ENCODE peak calls at places on chromosomes 11 and 22, in four cellular contexts. W, J, C and A are unnamed samples.

GRCh38 chr11:77347962-77348361 is 46.5 kb upstream of the GDPD4 start:
- DNase-seq in W (no peak), J (no peak), C (no peak), A (no peak)

GRCh38 chr11:128182844-128183243 is 404.5 kb downstream of the ETS1 start:
- DNase-seq in W (no peak), J (no peak), C (no peak), A (no peak)

GRCh38 chr11:17548444-17548843 is 1.4 kb downstream of the OTOG start:
- DNase-seq in W (no peak), J (peak; percentile 11), C (no peak), A (no peak)

GRCh38 chr22:27949421-27949820 is 30.4 kb upstream of the PITPNB start:
- DNase-seq in W (no peak), J (no peak), C (no peak), A (no peak)

GRCh38 chr11:120017582-120017981 is 120.3 kb downstream of the TRIM29 start:
- DNase-seq in W (no peak), J (no peak), C (no peak), A (no peak)

GRCh38 chr22:39472570-39473556 is 16.1 kb downstream of the MGAT3 start:
- DNase-seq in W (no peak), J (no peak), C (no peak), A (no peak)

GRCh38 chr22:33884829-33885228 is 35.4 kb downstream of the LARGE1 start:
- DNase-seq in W (no peak), J (no peak), C (no peak), A (no peak)

GRCh38 chr11:325796-326591 is 5.3 kb upstream of the IFITM3 start:
- DNase-seq in W (no peak), J (no peak), C (peak; percentile 65), A (no peak)

GRCh38 chr22:20115691-20116375 is at the start of gene RANBP1:
- DNase-seq in W (no peak), J (no peak), C (no peak), A (no peak)

GRCh38 chr11:94513091-94513490 is 830 bp downstream of the C11orf97 start:
- DNase-seq in W (no peak), J (peak; percentile 13), C (no peak), A (no peak)

GRCh38 chr11:69692422-69692821 is 11.4 kb downstream of the FGF19 start:
- DNase-seq in W (no peak), J (no peak), C (no peak), A (no peak)

GRCh38 chr22:17753401-17753989 is 20.8 kb downstream of the BID start:
- DNase-seq in W (no peak), J (peak; percentile 45), C (no peak), A (no peak)

GRCh38 chr11:70024036-70024772 is 53.9 kb upstream of the ANO1 start:
- DNase-seq in W (no peak), J (no peak), C (no peak), A (no peak)

GRCh38 chr11:26227311-26227710 is 104.6 kb upstream of the ANO3 start:
- DNase-seq in W (peak; percentile 92), J (peak; percentile 91), C (no peak), A (no peak)

GRCh38 chr22:36352775-36353507 is 34.8 kb downstream of the MYH9 start:
- DNase-seq in W (peak; percentile 85), J (no peak), C (peak; percentile 90), A (no peak)

GRCh38 chr11:134052395-134052987 is 16.4 kb upstream of the JAM3 start:
- DNase-seq in W (no peak), J (no peak), C (peak; percentile 28), A (no peak)

GRCh38 chr11:30002157-30002556 is 14.7 kb downstream of the KCNA4 start:
- DNase-seq in W (no peak), J (no peak), C (no peak), A (no peak)

GRCh38 chr22:29713156-29713715 is 6.6 kb upstream of the CABP7 start:
- DNase-seq in W (no peak), J (no peak), C (no peak), A (no peak)

GRCh38 chr11:61908730-61909622 is 8.4 kb downstream of the RAB3IL1 start:
- DNase-seq in W (no peak), J (no peak), C (peak; percentile 81), A (no peak)

GRCh38 chr11:66892926-66893325 is 36.1 kb downstream of the LRFN4 start:
- DNase-seq in W (no peak), J (peak; percentile 29), C (no peak), A (no peak)

GRCh38 chr11:64459609-64460008 is 100.6 kb downstream of the RPS6KA4 start:
- DNase-seq in W (no peak), J (no peak), C (peak; percentile 12), A (no peak)

GRCh38 chr11:88508558-88508807 is 170.9 kb upstream of the CTSC start:
- DNase-seq in W (no peak), J (no peak), C (no peak), A (no peak)